ENCODE peak calls at places on chromosomes 5 and 9, in five cellular contexts. X is A549, U is lower lobe of right lung, Z is cardiac muscle cell, I is IMR-90. S is an unnamed sample.

GRCh38 chr5:109396965-109397364 is 12.8 kb downstream of the PJA2 start:
- DNase-seq in U (no peak), X (no peak), Z (no peak), I (no peak), S (no peak)

GRCh38 chr5:126875303-126875785 is 98.4 kb downstream of the LMNB1 start:
- DNase-seq in X (no peak), Z (peak), I (no peak), U (no peak), S (no peak)

GRCh38 chr9:90508940-90509339 is 133.7 kb downstream of the DIRAS2 start:
- DNase-seq in U (no peak), I (no peak), Z (no peak), X (no peak), S (no peak)

GRCh38 chr9:132548971-132549649 is 33.3 kb upstream of the BARHL1 start:
- DNase-seq in Z (no peak), I (no peak), X (no peak), U (no peak), S (no peak)

GRCh38 chr5:10654566-10654965 is 90.7 kb downstream of the ANKRD33B start:
- DNase-seq in I (no peak), Z (no peak), U (no peak), X (no peak), S (no peak)

GRCh38 chr9:85716031-85716877 is 25.5 kb downstream of the AGTPBP1 start:
- DNase-seq in X (no peak), Z (no peak), U (no peak), I (no peak), S (no peak)

GRCh38 chr9:111036068-111036789 is 2.0 kb downstream of the LPAR1 start:
- DNase-seq in I (peak), U (peak), X (peak), Z (no peak), S (no peak)

GRCh38 chr9:107704791-107705190 is 215.2 kb upstream of the KLF4 start:
- DNase-seq in I (no peak), Z (no peak), U (no peak), X (no peak), S (no peak)

GRCh38 chr9:136902259-136902821 is 16.0 kb downstream of the TRAF2 start:
- DNase-seq in U (peak), I (peak), Z (no peak), X (peak), S (peak)

GRCh38 chr5:176542135-176542595 is 5.0 kb upstream of the RNF44 start:
- DNase-seq in Z (no peak), X (no peak), I (no peak), U (no peak), S (peak)

GRCh38 chr9:81877047-81877446 is 51.2 kb upstream of the SPATA31D4 start:
- DNase-seq in I (no peak), Z (no peak), X (no peak), U (no peak), S (no peak)

GRCh38 chr9:976805-977360 is 428 bp downstream of the DMRT3 start:
- DNase-seq in U (no peak), X (peak), I (no peak), Z (no peak), S (no peak)

GRCh38 chr5:78521455-78521854 is 127.1 kb downstream of the LHFPL2 start:
- DNase-seq in Z (no peak), U (no peak), X (no peak), I (no peak), S (no peak)

GRCh38 chr9:4277531-4277991 is 22.3 kb downstream of the GLIS3 start:
- DNase-seq in U (no peak), X (peak), I (peak), Z (no peak), S (no peak)

GRCh38 chr9:137639303-137640051 is 20.7 kb downstream of the EHMT1 start:
- DNase-seq in Z (no peak), X (no peak), U (no peak), I (no peak), S (no peak)

GRCh38 chr5:143985832-143986485 is 174.0 kb downstream of the HMHB1 start:
- DNase-seq in Z (no peak), X (no peak), U (no peak), I (peak), S (no peak)

GRCh38 chr5:96522635-96523355 is 89.7 kb upstream of the PCSK1 start:
- DNase-seq in I (no peak), Z (no peak), X (no peak), U (no peak), S (no peak)

GRCh38 chr5:68533571-68534051 is 318.1 kb downstream of the PIK3R1 start:
- DNase-seq in U (no peak), X (no peak), Z (no peak), I (no peak), S (no peak)

GRCh38 chr5:68535121-68535520 is 319.6 kb downstream of the PIK3R1 start:
- DNase-seq in U (no peak), I (no peak), X (no peak), Z (no peak), S (no peak)

GRCh38 chr5:68531970-68532369 is 316.4 kb downstream of the PIK3R1 start:
- DNase-seq in X (no peak), Z (no peak), I (no peak), U (no peak), S (no peak)

GRCh38 chr5:68533051-68533450 is 317.5 kb downstream of the PIK3R1 start:
- DNase-seq in Z (no peak), X (no peak), I (no peak), U (no peak), S (no peak)

GRCh38 chr5:68534131-68534940 is 318.8 kb downstream of the PIK3R1 start:
- DNase-seq in X (no peak), I (no peak), Z (no peak), U (no peak), S (no peak)
- H3K4me3 ChIP-seq in X (no peak), I (no peak), Z (no peak), U (no peak), S (no peak)

GRCh38 chr5:150138551-150139265 is 16.9 kb downstream of the PDGFRB start:
- DNase-seq in I (peak), Z (peak), X (no peak), U (no peak), S (no peak)
- H3K27ac ChIP-seq in I (peak), Z (peak), X (peak), U (peak), S (no peak)

GRCh38 chr5:140631831-140632365 is 1.1 kb downstream of the CD14 start:
- DNase-seq in U (no peak), X (no peak), Z (no peak), I (no peak), S (no peak)
- H3K4me3 ChIP-seq in U (peak), X (no peak), Z (no peak), I (peak), S (peak)

DNA sequence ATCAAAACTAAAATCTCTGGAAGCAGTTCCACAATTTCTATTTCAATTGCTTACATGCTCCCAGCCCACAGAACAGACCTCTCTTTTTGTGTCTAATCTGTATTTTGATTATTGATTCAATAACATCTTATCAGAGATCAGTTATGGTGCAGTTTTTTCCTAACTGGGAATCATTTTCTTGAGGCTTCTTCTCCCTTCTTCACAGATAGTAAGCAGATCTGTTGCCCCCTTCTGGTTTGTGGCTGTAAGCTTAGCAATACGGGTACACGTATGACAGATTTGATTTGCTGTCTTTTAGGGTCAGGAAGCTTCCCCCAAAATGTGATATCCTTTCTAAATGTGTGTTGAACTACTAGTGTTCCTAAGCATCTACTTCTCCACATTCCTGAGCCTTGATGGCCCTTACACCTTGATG is 39.4 kb downstream of the MRPS27 start:
- DNase-seq in I (peak), U (no peak), X (peak), Z (peak), S (no peak)
- H3K27ac ChIP-seq in I (peak), U (no peak), X (peak), Z (no peak), S (no peak)

S was measured in effector memory CD4-positive, alpha-beta T cell.